ENCODE peak calls at places on chromosome 9, in seven cellular contexts. T, L, S, E, U, X and M are unnamed samples.

GRCh38 chr9:18368206-18368605 is 105.7 kb upstream of the ADAMTSL1 start:
- DNase-seq in T (no peak), L (no peak), S (no peak), E (no peak), U (no peak), X (no peak), M (no peak)

GRCh38 chr9:81389569-81389993 is 299.8 kb downstream of the TLE1 start:
- DNase-seq in T (no peak), L (no peak), S (no peak), E (no peak), U (peak), X (no peak), M (no peak)

GRCh38 chr9:1098551-1098950 is 48.4 kb downstream of the DMRT2 start:
- DNase-seq in T (no peak), L (no peak), S (no peak), E (no peak), U (no peak), X (no peak), M (no peak)

GRCh38 chr9:96441798-96442445 is 8.0 kb upstream of the HABP4 start:
- DNase-seq in T (no peak), L (peak), S (no peak), E (no peak), U (peak), X (no peak), M (no peak)

GRCh38 chr9:78000221-78000620 is 31.4 kb downstream of the GNAQ start:
- DNase-seq in T (no peak), L (no peak), S (no peak), E (no peak), U (no peak), X (no peak), M (no peak)

GRCh38 chr9:107020040-107020530 is 157.1 kb downstream of the ZNF462 start:
- DNase-seq in T (no peak), L (no peak), S (no peak), E (peak), U (no peak), X (no peak), M (no peak)

GRCh38 chr9:124780060-124780756 is 3.3 kb downstream of the OLFML2A start:
- DNase-seq in T (no peak), L (no peak), S (peak), E (no peak), U (no peak), X (peak), M (no peak)

GRCh38 chr9:106752581-106752980 is 110.4 kb upstream of the ZNF462 start:
- DNase-seq in T (no peak), L (no peak), S (no peak), E (no peak), U (no peak), X (no peak), M (no peak)

GRCh38 chr9:87601175-87601574 is 103.5 kb downstream of the DAPK1 start:
- DNase-seq in T (no peak), L (no peak), S (no peak), E (no peak), U (peak), X (no peak), M (no peak)

GRCh38 chr9:89096807-89097206 is 81.8 kb downstream of the SHC3 start:
- DNase-seq in T (no peak), L (no peak), S (no peak), E (no peak), U (no peak), X (no peak), M (no peak)
- TF ChIP-seq POLR2AphosphoS5 in T (no peak), L (no peak), S (no peak), E (no peak), U (no peak), X (no peak), M (no peak)

DNA sequence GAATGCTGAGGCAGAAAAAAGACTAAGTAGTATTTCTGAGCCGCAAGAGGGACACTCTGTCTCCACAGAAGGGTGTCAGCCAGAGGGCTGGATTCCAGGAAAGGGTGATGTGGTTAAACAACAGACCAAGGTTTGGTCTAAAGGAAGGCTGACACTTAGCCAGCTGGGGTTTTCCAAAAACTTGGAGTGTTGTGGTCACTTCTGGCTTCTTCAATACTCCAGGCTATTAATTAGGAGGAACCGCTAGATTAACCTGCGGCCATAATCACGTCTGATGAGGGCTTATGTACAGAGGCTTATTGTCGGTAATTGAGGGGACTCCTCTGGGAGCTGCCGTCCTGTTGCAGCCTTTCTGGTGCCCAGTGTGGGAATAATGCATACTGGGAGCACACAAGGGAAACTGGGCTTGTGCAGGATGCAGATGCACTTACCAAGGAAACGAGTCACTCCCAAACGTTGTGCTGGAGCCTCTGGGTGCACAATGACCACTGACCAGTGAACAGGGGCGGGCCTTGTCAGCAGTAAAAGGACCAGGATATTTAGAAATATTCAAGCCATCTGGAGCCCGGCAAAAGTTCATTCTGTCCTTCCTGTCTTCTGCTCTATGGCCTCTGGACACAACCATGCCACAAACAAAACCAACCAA is 70.2 kb upstream of the TUT7 start:
- DNase-seq in T (no peak), L (no peak), S (no peak), E (no peak), U (no peak), X (no peak), M (no peak)
- TF ChIP-seq TAF1 in T (no peak), L (no peak), S (no peak), E (no peak), U (no peak), X (no peak), M (no peak)

GRCh38 chr9:123327697-123328100 is 28.3 kb upstream of the CRB2 start:
- DNase-seq in T (no peak), L (no peak), S (no peak), E (no peak), U (no peak), X (no peak), M (no peak)
- TF ChIP-seq POLR2AphosphoS5 in T (no peak), L (no peak), S (no peak), E (no peak), U (no peak), X (no peak), M (no peak)

GRCh38 chr9:38096238-38096805 is 27.3 kb upstream of the SHB start:
- DNase-seq in T (no peak), L (no peak), S (no peak), E (no peak), U (no peak), X (no peak), M (no peak)
- TF ChIP-seq TAF1 in T (no peak), L (no peak), S (no peak), E (no peak), U (no peak), X (no peak), M (no peak)

DNA sequence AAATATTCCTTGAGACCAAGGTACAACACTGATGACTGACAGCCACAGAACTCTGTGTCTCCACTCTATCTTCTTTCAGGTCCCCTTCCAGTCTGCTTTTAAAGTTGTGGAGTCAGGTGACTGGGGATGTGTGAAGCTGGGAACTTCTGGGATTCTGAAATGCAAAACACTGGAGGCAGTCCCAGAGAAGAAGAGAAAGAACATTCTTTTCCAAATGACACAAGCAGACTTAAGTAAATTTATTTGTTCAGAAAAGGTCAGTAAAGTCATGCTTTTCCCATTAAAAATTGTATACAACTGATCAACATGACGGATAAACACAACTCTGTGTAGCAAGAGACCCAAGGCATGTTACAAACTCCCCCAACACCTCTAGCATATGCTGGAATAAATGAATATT is 92.5 kb upstream of the IFNK start:
- DNase-seq in T (no peak), L (no peak), S (no peak), E (no peak), U (no peak), X (no peak), M (no peak)
- TF ChIP-seq POLR2AphosphoS5 in T (no peak), L (no peak), S (no peak), E (no peak), U (no peak), X (no peak), M (no peak)

DNA sequence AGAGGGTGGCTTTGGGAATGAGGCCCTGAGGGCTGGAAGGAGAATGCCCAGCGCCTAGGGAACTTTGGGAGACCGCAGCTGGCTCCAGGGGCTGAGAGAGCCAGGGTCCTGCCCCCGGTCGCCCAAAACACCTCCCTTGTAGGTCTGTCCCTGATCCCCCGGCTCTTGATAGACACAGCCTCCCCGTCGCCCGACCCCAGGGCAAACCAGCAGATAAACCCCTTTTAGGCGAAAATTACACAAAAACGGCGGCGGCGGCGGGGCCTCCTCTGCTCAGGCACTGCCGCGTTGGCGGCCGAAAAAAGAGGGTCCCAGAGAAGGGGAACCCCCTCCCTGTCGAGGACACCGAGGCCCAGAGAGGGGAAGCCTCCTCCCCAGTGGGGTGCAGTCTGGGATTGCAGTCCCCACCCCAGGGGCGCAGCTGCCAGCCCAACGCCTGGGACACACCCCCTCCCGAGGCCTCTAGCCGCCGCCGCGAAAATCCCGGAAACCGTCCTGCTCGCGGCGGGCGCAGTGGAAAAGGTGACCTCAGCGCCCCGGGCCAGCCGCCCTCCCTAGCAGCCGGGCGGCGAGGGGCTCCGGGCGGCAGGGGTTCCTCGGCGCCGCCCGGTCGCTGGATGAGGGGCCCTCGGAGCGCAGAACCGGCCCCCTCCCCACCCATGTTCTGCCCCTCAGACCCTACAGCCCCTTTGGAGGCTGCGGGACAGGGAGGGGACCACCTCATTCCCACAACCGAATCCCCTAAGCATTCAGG is 3.1 kb upstream of the BARX1 start:
- DNase-seq in T (no peak), L (no peak), S (peak), E (no peak), U (no peak), X (peak), M (no peak)
- TF ChIP-seq TAF1 in T (no peak), L (no peak), S (no peak), E (no peak), U (no peak), X (no peak), M (no peak)

GRCh38 chr9:33446507-33447403 is 638 bp downstream of the AQP3 start:
- DNase-seq in T (peak), L (peak), S (no peak), E (peak), U (peak), X (peak), M (peak)

GRCh38 chr9:33445941-33446506 is 1.4 kb downstream of the AQP3 start:
- DNase-seq in T (no peak), L (peak), S (no peak), E (no peak), U (no peak), X (no peak), M (no peak)

GRCh38 chr9:33443504-33444154 is 3.8 kb downstream of the AQP3 start:
- DNase-seq in T (no peak), L (no peak), S (no peak), E (no peak), U (no peak), X (no peak), M (no peak)

GRCh38 chr9:33447404-33448158 is at the start of gene AQP3:
- DNase-seq in T (peak), L (peak), S (peak), E (no peak), U (peak), X (peak), M (peak)

GRCh38 chr9:33445389-33445881 is 2.0 kb downstream of the AQP3 start:
- DNase-seq in T (no peak), L (peak), S (no peak), E (no peak), U (no peak), X (no peak), M (no peak)
- TF ChIP-seq POLR2AphosphoS5 in T (no peak), L (no peak), S (no peak), E (no peak), U (no peak), X (no peak), M (no peak)

GRCh38 chr9:121860744-121861143 is 209.3 kb downstream of the DAB2IP start:
- DNase-seq in T (no peak), L (no peak), S (peak), E (no peak), U (no peak), X (no peak), M (no peak)

GRCh38 chr9:121862371-121862970 is 211.0 kb downstream of the DAB2IP start:
- DNase-seq in T (no peak), L (no peak), S (peak), E (no peak), U (no peak), X (no peak), M (no peak)

GRCh38 chr9:121862973-121863372 is 211.5 kb downstream of the DAB2IP start:
- DNase-seq in T (no peak), L (no peak), S (no peak), E (no peak), U (no peak), X (no peak), M (no peak)

GRCh38 chr9:121860213-121860612 is 208.8 kb downstream of the DAB2IP start:
- DNase-seq in T (no peak), L (no peak), S (peak), E (no peak), U (no peak), X (no peak), M (no peak)

DNA sequence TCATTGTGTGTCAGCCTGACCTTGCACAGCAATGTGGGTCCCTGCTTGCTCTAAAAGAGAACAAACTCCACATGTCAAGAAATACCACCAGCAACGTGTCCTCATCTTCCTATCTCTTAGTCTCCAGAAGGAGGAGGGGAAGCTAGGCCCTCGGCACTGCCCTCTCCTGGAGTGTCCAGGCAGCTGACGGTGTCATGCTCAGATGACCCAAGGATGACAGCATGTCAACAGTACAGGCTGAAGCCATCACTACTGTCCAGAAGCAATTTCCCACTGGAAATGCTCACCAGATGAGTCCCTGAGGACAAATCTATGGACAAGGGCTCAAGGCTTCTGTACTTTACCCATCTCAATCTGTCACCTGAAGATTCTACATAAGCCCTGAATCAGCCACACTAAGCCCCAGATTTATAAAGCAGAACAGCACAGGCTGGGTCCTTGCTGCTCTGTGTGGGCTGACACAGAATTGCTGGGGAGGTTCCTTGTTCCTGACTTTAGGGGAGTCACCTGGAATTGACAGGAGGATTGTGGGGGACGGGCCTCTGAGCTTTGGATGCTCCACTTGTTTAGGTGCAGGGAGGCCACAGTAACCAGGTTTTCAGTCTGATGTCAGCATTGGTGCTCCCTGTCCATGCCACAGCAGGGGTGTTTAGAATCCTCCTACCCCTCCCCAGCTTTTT is 210.2 kb downstream of the DAB2IP start:
- DNase-seq in T (no peak), L (peak), S (peak), E (no peak), U (peak), X (peak), M (no peak)
- TF ChIP-seq TAF1 in T (no peak), L (no peak), S (no peak), E (no peak), U (no peak), X (no peak), M (no peak)

DNA sequence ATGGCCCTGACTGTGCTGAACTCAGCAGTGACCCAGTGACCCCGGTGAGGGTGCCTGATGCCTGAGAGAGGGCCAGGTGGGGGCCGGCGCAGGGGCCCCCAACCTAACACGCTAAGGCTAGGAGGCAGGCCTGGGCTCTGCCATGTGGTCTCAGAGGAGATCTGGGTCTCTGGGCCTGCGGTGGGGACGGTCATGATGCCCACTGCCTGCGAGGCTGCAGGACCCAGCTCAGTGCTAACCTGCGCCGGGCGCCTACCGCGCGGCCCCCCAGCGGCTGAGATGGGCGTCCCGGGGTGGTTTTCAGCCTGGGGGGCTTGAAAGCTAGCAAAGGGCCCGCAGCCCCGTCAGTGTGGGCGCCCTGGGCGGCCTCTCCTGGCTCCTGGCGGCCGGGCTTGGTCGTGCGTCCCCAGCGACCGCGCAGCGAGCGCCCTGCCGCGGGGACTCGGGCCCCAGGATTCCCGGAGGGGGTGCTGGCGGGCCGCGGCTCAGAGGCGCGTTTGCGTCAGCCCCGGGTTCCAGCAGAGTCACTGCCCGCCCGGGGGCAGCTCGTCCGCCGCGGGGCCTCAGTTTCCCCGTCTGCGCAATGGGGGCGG is 2.5 kb downstream of the EGFL7 start:
- DNase-seq in T (peak), L (no peak), S (no peak), E (no peak), U (no peak), X (peak), M (peak)
- TF ChIP-seq POLR2AphosphoS5 in T (no peak), L (peak), S (no peak), E (no peak), U (no peak), X (no peak), M (no peak)